ENCODE peak calls at places on chromosomes 5 and 9, in four cellular contexts. U is G401, A is mesendoderm, T is glutamatergic neuron. J is an unnamed sample.

GRCh38 chr5:35047785-35048404 is at the start of gene AGXT2:
- DNase-seq in T (no peak), A (no peak), U (no peak), J (no peak)

GRCh38 chr5:167284491-167284890 is 1007.0 kb upstream of the WWC1 start:
- DNase-seq in U (no peak), A (no peak), T (no peak), J (no peak)

GRCh38 chr5:6832994-6833393 is 119.8 kb downstream of the TENT4A start:
- DNase-seq in U (peak), T (no peak), A (no peak), J (no peak)

GRCh38 chr9:115591584-115591984 is 473.6 kb upstream of the TNC start:
- DNase-seq in T (no peak), U (peak), A (peak), J (peak)

GRCh38 chr9:87859786-87860185 is 22.9 kb upstream of the SPATA31E1 start:
- DNase-seq in T (no peak), U (no peak), A (no peak), J (no peak)

GRCh38 chr5:130135506-130135905 is 231.2 kb downstream of the CHSY3 start:
- DNase-seq in T (no peak), U (no peak), A (no peak), J (no peak)

GRCh38 chr5:139275536-139276297 is 17.8 kb upstream of the MATR3 start:
- DNase-seq in U (no peak), T (no peak), A (no peak), J (no peak)

GRCh38 chr5:134568761-134569725 is 43.6 kb downstream of the JADE2 start:
- DNase-seq in U (peak), T (no peak), A (no peak), J (no peak)

GRCh38 chr5:145718956-145719355 is 116.2 kb downstream of the PRELID2 start:
- DNase-seq in T (no peak), U (no peak), A (peak), J (peak)

GRCh38 chr9:124347206-124347967 is 67.9 kb downstream of the PSMB7 start:
- DNase-seq in U (no peak), A (no peak), T (no peak), J (no peak)

GRCh38 chr5:154461531-154461930 is 15.7 kb downstream of the SAP30L start:
- DNase-seq in U (no peak), T (no peak), A (peak), J (peak)

GRCh38 chr5:142520885-142521284 is 165.0 kb downstream of the FGF1 start:
- DNase-seq in U (no peak), T (no peak), A (no peak), J (no peak)

GRCh38 chr5:114789773-114790402 is 379.8 kb downstream of the TRIM36 start:
- DNase-seq in A (peak), T (no peak), U (peak), J (peak)

GRCh38 chr5:5229405-5229804 is 89.3 kb downstream of the ADAMTS16 start:
- DNase-seq in A (no peak), T (no peak), U (peak), J (no peak)

GRCh38 chr5:13946111-13946510 is 1.6 kb upstream of the DNAH5 start:
- DNase-seq in A (peak), T (no peak), U (peak), J (peak)

GRCh38 chr9:6771722-6772121 is 13.9 kb downstream of the KDM4C start:
- DNase-seq in U (no peak), A (peak), T (no peak), J (no peak)

GRCh38 chr9:134992755-134993124 is 75.0 kb upstream of the FCN1 start:
- DNase-seq in U (no peak), A (no peak), T (no peak), J (no peak)

GRCh38 chr9:109989296-109989695 is 209.3 kb downstream of the PALM2AKAP2 start:
- DNase-seq in A (no peak), T (no peak), U (no peak), J (no peak)

GRCh38 chr5:1500411-1501091 is 23.2 kb downstream of the LPCAT1 start:
- DNase-seq in U (peak), T (no peak), A (no peak), J (no peak)

GRCh38 chr5:43729846-43730478 is 127.0 kb downstream of the NNT start:
- DNase-seq in U (peak), T (no peak), A (peak), J (peak)

GRCh38 chr5:151085517-151086031 is 4.7 kb upstream of the TNIP1 start:
- DNase-seq in T (no peak), A (no peak), U (no peak), J (no peak)

GRCh38 chr9:111610149-111610548 is 10.7 kb upstream of the PTGR1 start:
- DNase-seq in A (no peak), T (no peak), U (no peak), J (no peak)

GRCh38 chr5:95172659-95173058 is 112.2 kb downstream of the MCTP1 start:
- DNase-seq in T (no peak), A (peak), U (no peak), J (no peak)

GRCh38 chr5:36899860-36900259 is 23.3 kb downstream of the NIPBL start:
- DNase-seq in T (no peak), U (no peak), A (no peak), J (no peak)

GRCh38 chr9:91714020-91714721 is 235.9 kb downstream of the ROR2 start:
- DNase-seq in T (peak), A (peak), U (peak), J (peak)

GRCh38 chr9:93911871-93912554 is 43.1 kb downstream of the BARX1 start:
- DNase-seq in T (no peak), A (peak), U (no peak), J (peak)

GRCh38 chr9:4936823-4937222 is 48.2 kb upstream of the JAK2 start:
- DNase-seq in A (no peak), U (no peak), T (no peak), J (no peak)

GRCh38 chr5:142924135-142924883 is 154.1 kb downstream of the ARHGAP26 start:
- DNase-seq in A (no peak), U (peak), T (no peak), J (peak)

J was measured in NCI-H69.